ENCODE peak calls at places on chromosomes 7 and 10, in six cellular contexts. Y is neural progenitor cell, K is astrocyte of the cerebellum, D is A549, M is HCT116, U is mucosa of descending colon. V is an unnamed sample.

GRCh38 chr10:98485959-98486358 is 39.2 kb upstream of the HPS1 start:
- DNase-seq in M (no peak), Y (no peak), K (no peak), U (no peak), D (no peak), V (peak)

GRCh38 chr7:138545123-138545522 is 85.1 kb downstream of the TRIM24 start:
- DNase-seq in Y (no peak), U (no peak), K (no peak), M (no peak), D (no peak), V (peak)

GRCh38 chr7:116665447-116665996 is 6.5 kb upstream of the MET start:
- DNase-seq in M (no peak), K (no peak), U (no peak), D (no peak), Y (no peak), V (no peak)

GRCh38 chr10:86979296-86979818 is 11.1 kb downstream of the ADIRF start:
- DNase-seq in K (no peak), U (no peak), Y (no peak), D (no peak), M (no peak), V (peak)

GRCh38 chr7:40780431-40780830 is 645.6 kb downstream of the SUGCT start:
- DNase-seq in K (no peak), D (no peak), M (no peak), Y (no peak), U (no peak), V (no peak)

GRCh38 chr10:70502406-70502805 is 23.8 kb downstream of the PALD1 start:
- DNase-seq in Y (no peak), K (no peak), U (no peak), D (no peak), M (no peak), V (no peak)

GRCh38 chr7:17822557-17823173 is 117.6 kb downstream of the SNX13 start:
- DNase-seq in U (no peak), M (no peak), D (no peak), Y (no peak), K (no peak), V (no peak)

GRCh38 chr7:114081606-114082425 is 163.0 kb upstream of the PPP1R3A start:
- DNase-seq in D (peak), U (peak), K (peak), Y (peak), M (peak), V (peak)

GRCh38 chr10:46551701-46552525 is 4.5 kb downstream of the GPRIN2 start:
- DNase-seq in M (no peak), D (no peak), Y (no peak), U (peak), K (no peak), V (no peak)

GRCh38 chr7:73615886-73616285 is 8.4 kb downstream of the MLXIPL start:
- DNase-seq in K (no peak), M (no peak), D (no peak), Y (peak), U (no peak), V (no peak)
- TF ChIP-seq CTCF in K (peak), M (no peak), D (peak), Y (peak), U (no peak), V (peak)

GRCh38 chr7:65749518-65749917 is 123.4 kb upstream of the VKORC1L1 start:
- DNase-seq in Y (no peak), D (no peak), K (no peak), M (no peak), U (no peak), V (no peak)
- H3K4me3 ChIP-seq in Y (peak), D (no peak), K (no peak), M (peak), U (no peak), V (no peak)

DNA sequence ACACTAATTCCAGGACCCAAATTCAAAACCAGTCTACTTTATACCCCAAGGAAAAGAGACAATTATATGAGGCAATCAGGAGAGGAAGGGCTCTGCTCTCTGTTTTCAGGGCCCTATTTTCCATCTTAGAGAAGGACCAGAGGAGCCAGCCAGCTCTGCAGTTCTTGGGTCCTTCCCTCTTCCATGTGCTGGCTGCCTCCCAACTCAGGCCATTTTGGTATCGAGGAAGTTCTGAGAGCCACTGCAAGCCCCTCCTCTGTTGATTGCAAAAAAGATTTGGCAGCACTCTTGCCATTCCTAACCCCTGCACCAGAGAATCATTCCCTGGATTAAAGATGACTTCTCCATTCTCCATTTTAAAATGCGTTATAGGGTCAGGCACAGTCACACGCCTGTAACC is 151.2 kb downstream of the AOAH start:
- DNase-seq in M (no peak), U (no peak), Y (no peak), D (no peak), K (no peak), V (no peak)
- TF ChIP-seq CTCF in M (no peak), U (no peak), Y (no peak), D (no peak), K (no peak), V (no peak)

GRCh38 chr10:99996934-99997648 is 12.7 kb downstream of the DNMBP start:
- DNase-seq in K (no peak), U (peak), D (no peak), M (no peak), Y (no peak), V (no peak)

GRCh38 chr10:99999319-100000108 is 10.2 kb downstream of the DNMBP start:
- DNase-seq in K (no peak), M (no peak), D (no peak), U (no peak), Y (no peak), V (no peak)

GRCh38 chr10:100004805-100005510 is 4.8 kb downstream of the DNMBP start:
- DNase-seq in K (no peak), U (no peak), D (no peak), Y (no peak), M (no peak), V (no peak)

GRCh38 chr10:99995713-99996112 is 14.0 kb downstream of the DNMBP start:
- DNase-seq in U (peak), M (no peak), D (no peak), K (no peak), Y (no peak), V (no peak)

DNA sequence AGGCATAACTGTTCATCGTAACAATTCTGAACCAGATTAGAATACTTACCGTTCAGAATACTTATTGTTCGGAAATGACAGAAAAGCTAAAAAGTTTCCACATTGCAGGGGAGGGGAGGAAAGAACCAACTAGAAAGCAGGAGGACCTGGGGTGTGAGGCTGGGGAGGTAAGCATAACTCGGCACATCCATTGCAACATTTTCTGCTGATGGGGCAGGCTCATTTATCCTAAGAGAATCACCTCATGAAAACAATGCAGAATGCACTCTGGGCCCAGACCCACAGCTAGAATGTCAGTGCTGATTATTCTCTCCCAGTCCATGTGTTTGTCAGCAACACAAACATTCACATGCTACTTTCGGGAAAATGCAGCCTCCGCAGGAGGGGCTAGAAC is 9.6 kb downstream of the DNMBP start:
- DNase-seq in D (no peak), Y (no peak), U (no peak), K (no peak), M (no peak), V (no peak)
- H3K4me3 ChIP-seq in D (no peak), Y (no peak), U (no peak), K (no peak), M (no peak), V (no peak)

GRCh38 chr10:17201165-17202013 is at the start of gene TRDMT1:
- DNase-seq in K (peak), M (peak), Y (peak), D (peak), U (peak), V (peak)
- TF ChIP-seq CTCF in K (no peak), M (no peak), Y (no peak), D (no peak), U (peak), V (no peak)

GRCh38 chr7:104271948-104272347 is 56.5 kb upstream of the LHFPL3 start:
- DNase-seq in D (no peak), M (no peak), K (no peak), Y (no peak), U (no peak), V (no peak)

GRCh38 chr7:104272767-104273384 is 55.5 kb upstream of the LHFPL3 start:
- DNase-seq in U (peak), M (peak), K (peak), D (no peak), Y (no peak), V (peak)

DNA sequence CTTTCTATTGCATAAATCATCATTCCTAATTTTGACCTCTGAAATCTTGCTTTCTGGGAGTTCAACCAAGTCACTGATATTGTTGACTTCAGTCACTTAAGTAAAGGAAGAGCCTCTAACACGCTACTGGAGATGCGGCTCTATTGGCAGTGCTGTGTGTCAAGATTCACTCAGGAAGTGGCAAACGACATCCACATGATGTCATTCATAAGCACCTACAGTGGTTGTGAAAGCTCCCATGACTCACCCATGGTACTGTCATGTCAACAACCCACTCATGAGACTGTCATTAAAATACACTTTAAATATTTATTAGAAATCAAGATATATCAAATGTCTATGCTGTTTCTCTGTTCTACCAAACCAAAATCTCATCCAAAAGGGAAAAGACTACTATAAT is 52.5 kb upstream of the LHFPL3 start:
- DNase-seq in Y (no peak), U (no peak), M (no peak), K (no peak), D (no peak), V (peak)
- H3K4me3 ChIP-seq in Y (no peak), U (no peak), M (no peak), K (no peak), D (no peak), V (no peak)

GRCh38 chr7:123355576-123356195 is 155.9 kb upstream of the SLC13A1 start:
- DNase-seq in Y (peak), K (peak), D (no peak), M (peak), U (no peak), V (peak)
- TF ChIP-seq CTCF in Y (peak), K (peak), D (no peak), M (no peak), U (no peak), V (no peak)

GRCh38 chr10:13706604-13707003 is 119.8 kb downstream of the PRPF18 start:
- DNase-seq in K (no peak), M (no peak), U (peak), D (no peak), Y (no peak), V (no peak)

GRCh38 chr10:13706175-13706574 is 119.4 kb downstream of the PRPF18 start:
- DNase-seq in U (no peak), Y (peak), K (no peak), M (no peak), D (no peak), V (no peak)

GRCh38 chr10:13703997-13704536 is 117.3 kb downstream of the PRPF18 start:
- DNase-seq in U (no peak), M (no peak), D (no peak), Y (no peak), K (no peak), V (no peak)

GRCh38 chr10:13704969-13705368 is 118.2 kb downstream of the PRPF18 start:
- DNase-seq in Y (no peak), M (no peak), K (no peak), D (no peak), U (no peak), V (no peak)

GRCh38 chr10:13705526-13706169 is 118.9 kb downstream of the PRPF18 start:
- DNase-seq in U (no peak), D (no peak), Y (no peak), K (no peak), M (no peak), V (no peak)
- H3K4me3 ChIP-seq in U (no peak), D (no peak), Y (peak), K (peak), M (no peak), V (no peak)

GRCh38 chr7:158732483-158733219 is 28.0 kb upstream of the NCAPG2 start:
- DNase-seq in K (no peak), D (no peak), U (no peak), Y (no peak), M (no peak), V (no peak)
- TF ChIP-seq CTCF in K (no peak), D (no peak), U (no peak), Y (peak), M (no peak), V (no peak)

GRCh38 chr7:43873300-43873699 is 4.0 kb upstream of the MRPS24 start:
- DNase-seq in K (no peak), D (no peak), Y (no peak), U (peak), M (peak), V (peak)
- H3K4me3 ChIP-seq in K (no peak), D (no peak), Y (no peak), U (no peak), M (no peak), V (no peak)

V was measured in bronchial epithelial cell.